ENCODE peak calls at places on chromosomes 1 and 21, in five cellular contexts. M is GM12878, J is K562, E is HCT116, Y is HepG2. C is an unnamed sample.

GRCh38 chr1:109396971-109397370 is 747 bp downstream of the SORT1 start:
- DNase-seq in M (no peak), J (no peak), E (no peak), Y (no peak), C (no peak)

GRCh38 chr1:5730272-5731109 is 261.7 kb downstream of the NPHP4 start:
- DNase-seq in M (no peak), J (no peak), E (no peak), Y (no peak), C (no peak)

GRCh38 chr1:185338719-185339622 is 21.9 kb upstream of the IVNS1ABP start:
- DNase-seq in M (peak; percentile 86), J (no peak), E (no peak), Y (no peak), C (no peak)

GRCh38 chr21:42300045-42300583 is 15.1 kb downstream of the TFF3 start:
- DNase-seq in M (no peak), J (no peak), E (no peak), Y (no peak), C (no peak)

GRCh38 chr1:69567847-69568434 is at the start of gene LRRC7:
- DNase-seq in M (no peak), J (peak; percentile 26), E (no peak), Y (no peak), C (no peak)

GRCh38 chr1:156804026-156804425 is 12.6 kb downstream of the SH2D2A start:
- DNase-seq in M (no peak), J (no peak), E (no peak), Y (no peak), C (no peak)

GRCh38 chr1:1281533-1282321 is 1.5 kb downstream of the SCNN1D start:
- DNase-seq in M (no peak), J (peak; percentile 29), E (no peak), Y (peak; percentile 67), C (no peak)

GRCh38 chr1:220734571-220735326 is 13.4 kb upstream of the MTARC2 start:
- DNase-seq in M (no peak), J (no peak), E (no peak), Y (peak; percentile 86), C (no peak)

GRCh38 chr1:245338485-245338877 is 183.7 kb downstream of the KIF26B start:
- DNase-seq in M (no peak), J (no peak), E (no peak), Y (no peak), C (no peak)

DNA sequence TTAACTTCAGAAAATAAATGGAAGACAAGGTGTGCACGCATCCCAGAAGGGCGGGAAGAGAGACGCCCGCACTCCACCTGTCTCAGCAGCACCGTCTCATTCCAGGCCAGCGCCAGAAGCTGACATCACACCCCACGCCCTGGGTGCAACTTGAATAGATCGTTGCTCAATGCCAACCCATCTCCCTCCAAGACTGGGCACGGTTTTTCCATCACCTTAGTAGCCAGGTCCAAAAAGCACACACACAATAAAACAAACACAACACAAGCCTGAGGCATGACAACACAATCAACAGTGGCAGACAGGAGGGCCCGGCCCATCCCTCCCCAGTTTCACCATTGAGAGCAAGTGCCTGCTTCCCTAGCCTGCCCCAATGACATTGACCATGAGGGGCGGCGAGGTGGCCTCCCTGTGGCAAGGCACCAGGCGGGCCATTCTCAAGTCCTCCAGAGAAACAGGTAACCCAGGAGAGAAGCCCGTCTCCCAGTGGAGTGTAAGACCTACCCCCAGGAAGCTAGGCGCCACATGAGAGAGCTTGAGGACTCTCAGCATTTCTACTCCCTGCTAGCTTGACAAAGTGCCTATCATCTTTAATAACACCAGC is 2.7 kb downstream of the IFFO2 start:
- DNase-seq in M (no peak), J (no peak), E (no peak), Y (no peak), C (no peak)
- TF ChIP-seq MAX in M (no peak), J (no peak), E (no peak), Y (no peak), C (no peak)

GRCh38 chr1:93842750-93843500 is 36.1 kb downstream of the DNTTIP2 start:
- DNase-seq in M (no peak), J (no peak), E (no peak), Y (no peak), C (no peak)
- TF ChIP-seq SP1 in M (no peak), J (no peak), E (no peak), Y (no peak), C (no peak)

GRCh38 chr1:17520473-17521319 is 18.8 kb upstream of the ARHGEF10L start:
- DNase-seq in M (no peak), J (no peak), E (no peak), Y (no peak), C (no peak)
- H3K4me3 ChIP-seq in M (no peak overlapping the region), J (no peak overlapping the region), E (peak overlapping the region; percentile 45), Y (no peak overlapping the region), C (no peak overlapping the region)

GRCh38 chr1:218945050-218945449 is 228.6 kb upstream of the LYPLAL1 start:
- DNase-seq in M (no peak), J (no peak), E (no peak), Y (no peak), C (no peak)

GRCh38 chr1:218942421-218942820 is 231.3 kb upstream of the LYPLAL1 start:
- DNase-seq in M (no peak), J (no peak), E (no peak), Y (no peak), C (no peak)

GRCh38 chr1:218948446-218948845 is 225.2 kb upstream of the LYPLAL1 start:
- DNase-seq in M (no peak), J (no peak), E (no peak), Y (no peak), C (no peak)

GRCh38 chr1:218943371-218943770 is 230.3 kb upstream of the LYPLAL1 start:
- DNase-seq in M (no peak), J (no peak), E (no peak), Y (no peak), C (no peak)

DNA sequence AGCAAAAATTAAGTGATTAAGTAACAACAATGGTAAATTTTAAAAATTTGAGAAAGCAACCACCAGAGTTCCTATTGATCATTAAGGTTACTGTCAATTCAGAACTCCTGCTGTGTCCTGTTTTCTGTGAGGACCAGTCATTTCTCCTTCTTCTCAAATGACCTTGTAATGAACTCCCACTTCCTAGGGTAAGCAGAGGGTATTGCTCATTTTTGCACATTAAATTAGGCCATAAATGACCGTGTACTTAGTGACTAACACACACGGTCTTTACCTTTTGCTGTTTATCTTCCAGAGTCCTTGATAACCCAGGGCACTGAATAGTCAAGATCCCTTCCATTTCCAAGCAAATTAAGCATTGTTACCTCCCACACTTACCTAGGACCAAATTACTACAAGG is 227.5 kb upstream of the LYPLAL1 start:
- DNase-seq in M (no peak), J (no peak), E (no peak), Y (peak; percentile 2), C (no peak)
- TF ChIP-seq MAX in M (no peak), J (no peak), E (no peak), Y (no peak), C (no peak)

GRCh38 chr21:17371470-17371869 is 141.4 kb upstream of the CXADR start:
- DNase-seq in M (no peak), J (no peak), E (no peak), Y (no peak), C (no peak)
- TF ChIP-seq SP1 in M (no peak), J (no peak), E (no peak), Y (no peak), C (no peak)

C was measured in H1.